ENCODE peak calls at places on chromosomes 12 and 14, in seven cellular contexts. K is kidney, C is fibroblast of pulmonary artery, O is RWPE1, N is AG09319, B is AG10803, Q is stomach. G is an unnamed sample.

GRCh38 chr12:98645572-98646067 is 530 bp downstream of the APAF1 start:
- DNase-seq in K (no peak), C (peak), O (peak), N (no peak), B (no peak), Q (peak), G (peak)

GRCh38 chr12:14664434-14665023 is 31.9 kb downstream of the GUCY2C start:
- DNase-seq in K (no peak), C (peak), O (peak), N (no peak), B (peak), Q (peak), G (no peak)

GRCh38 chr14:31207287-31207745 is 277 bp downstream of the HECTD1 start:
- DNase-seq in K (no peak), C (no peak), O (no peak), N (no peak), B (no peak), Q (no peak), G (peak)

GRCh38 chr14:25103820-25104219 is 53.9 kb upstream of the STXBP6 start:
- DNase-seq in K (no peak), C (no peak), O (no peak), N (no peak), B (no peak), Q (no peak), G (no peak)

GRCh38 chr14:95328876-95329503 is 9.3 kb upstream of the CLMN start:
- DNase-seq in K (no peak), C (no peak), O (no peak), N (no peak), B (no peak), Q (no peak), G (no peak)

GRCh38 chr14:68460541-68460940 is 332.3 kb downstream of the ZFP36L1 start:
- DNase-seq in K (no peak), C (no peak), O (no peak), N (no peak), B (no peak), Q (no peak), G (no peak)

GRCh38 chr14:79605863-79606262 is 605.4 kb downstream of the DIO2 start:
- DNase-seq in K (no peak), C (no peak), O (no peak), N (no peak), B (no peak), Q (no peak), G (no peak)

GRCh38 chr14:60657609-60657983 is 8.3 kb upstream of the SIX1 start:
- DNase-seq in K (no peak), C (no peak), O (no peak), N (no peak), B (no peak), Q (no peak), G (no peak)

GRCh38 chr12:132524405-132524804 is 34.5 kb downstream of the FBRSL1 start:
- DNase-seq in K (peak), C (no peak), O (peak), N (no peak), B (peak), Q (peak), G (no peak)

GRCh38 chr12:19850341-19851065 is 411.2 kb downstream of the AEBP2 start:
- DNase-seq in K (no peak), C (peak), O (no peak), N (peak), B (peak), Q (no peak), G (no peak)

GRCh38 chr14:104461676-104462443 is 117.7 kb upstream of the C14orf180 start:
- DNase-seq in K (no peak), C (no peak), O (no peak), N (no peak), B (no peak), Q (no peak), G (no peak)

GRCh38 chr12:6377667-6377994 is 2.3 kb upstream of the SCNN1A start:
- DNase-seq in K (peak), C (no peak), O (no peak), N (no peak), B (no peak), Q (peak), G (no peak)

GRCh38 chr12:30939234-30939633 is 12.7 kb downstream of the TSPAN11 start:
- DNase-seq in K (no peak), C (no peak), O (no peak), N (no peak), B (no peak), Q (no peak), G (no peak)

GRCh38 chr12:53300187-53300586 is 692 bp downstream of the MYG1 start:
- DNase-seq in K (no peak), C (peak), O (peak), N (no peak), B (peak), Q (no peak), G (no peak)
- TF ChIP-seq CTCF in K (no peak), C (no peak), O (no peak), N (no peak), B (no peak), Q (no peak), G (no peak)

GRCh38 chr14:44625098-44625497 is 118.0 kb upstream of the FSCB start:
- DNase-seq in K (no peak), C (no peak), O (no peak), N (no peak), B (no peak), Q (no peak), G (no peak)
- TF ChIP-seq CTCF in K (no peak), C (no peak), O (no peak), N (no peak), B (no peak), Q (no peak), G (no peak)

GRCh38 chr12:57268264-57268663 is 17.3 kb upstream of the STAC3 start:
- DNase-seq in K (no peak), C (no peak), O (no peak), N (no peak), B (no peak), Q (no peak), G (no peak)

GRCh38 chr12:57266681-57267080 is 15.7 kb upstream of the STAC3 start:
- DNase-seq in K (no peak), C (no peak), O (no peak), N (no peak), B (no peak), Q (no peak), G (no peak)

GRCh38 chr12:57273516-57273915 is 22.5 kb upstream of the STAC3 start:
- DNase-seq in K (no peak), C (no peak), O (no peak), N (no peak), B (no peak), Q (no peak), G (no peak)

GRCh38 chr12:57272337-57273151 is 21.6 kb upstream of the STAC3 start:
- DNase-seq in K (no peak), C (peak), O (no peak), N (no peak), B (peak), Q (no peak), G (no peak)

DNA sequence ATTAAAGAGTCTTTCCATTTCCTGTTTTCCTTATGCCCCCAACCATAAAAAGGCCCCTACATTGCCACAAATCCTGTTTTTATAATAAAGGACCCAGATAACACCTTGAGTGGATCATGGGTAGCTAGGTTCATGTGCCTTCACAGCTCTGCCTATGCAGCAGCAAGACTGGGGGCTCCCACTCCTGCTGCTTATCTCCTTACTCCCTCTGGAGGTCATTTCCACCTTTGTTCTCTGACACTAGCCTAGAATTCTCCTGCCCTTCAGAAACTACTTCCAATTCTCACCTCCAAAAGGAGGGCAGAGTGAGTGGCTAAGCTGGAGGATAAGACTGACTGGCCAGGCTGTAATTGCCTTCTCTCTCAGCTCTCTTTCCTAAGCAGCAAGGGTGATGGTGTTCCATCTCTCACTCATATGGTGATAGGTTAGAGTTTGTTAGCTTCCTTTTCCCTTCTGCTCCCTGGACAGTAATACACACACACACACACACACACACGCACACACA is 20.0 kb upstream of the STAC3 start:
- DNase-seq in K (no peak), C (no peak), O (no peak), N (no peak), B (no peak), Q (no peak), G (no peak)
- TF ChIP-seq CTCF in K (no peak), C (no peak), O (no peak), N (no peak), B (no peak), Q (no peak), G (no peak)

GRCh38 chr12:99658950-99659349 is 11.4 kb downstream of the GARIN6 start:
- DNase-seq in K (no peak), C (peak), O (no peak), N (no peak), B (peak), Q (no peak), G (no peak)
- TF ChIP-seq CTCF in K (no peak), C (no peak), O (peak), N (no peak), B (peak), Q (no peak), G (peak)

DNA sequence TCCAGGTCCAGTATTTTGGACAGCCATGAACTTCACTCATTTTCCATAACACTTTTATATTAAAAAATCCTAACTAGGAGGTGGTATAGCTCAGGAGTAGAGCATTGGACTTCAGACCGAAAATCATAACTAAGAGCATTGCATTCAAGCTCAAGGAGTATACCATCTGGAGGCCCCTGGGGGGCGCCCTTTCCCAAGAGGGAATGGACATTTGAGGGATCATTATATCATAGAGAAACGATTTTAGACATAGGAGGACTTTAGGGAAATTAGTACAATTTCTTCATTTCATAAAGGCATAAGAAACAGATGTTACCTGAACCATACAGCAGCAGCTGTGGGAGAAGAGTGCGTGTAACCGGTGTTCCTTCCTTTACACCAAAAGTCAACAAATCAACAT is 5.2 kb upstream of the ATG14 start:
- DNase-seq in K (no peak), C (peak), O (no peak), N (no peak), B (no peak), Q (no peak), G (no peak)
- TF ChIP-seq CTCF in K (no peak), C (peak), O (peak), N (peak), B (peak), Q (no peak), G (peak)

G was measured in chondrocyte.